ENCODE peak calls at places on chromosomes 11 and 22, in nine cellular contexts. J is endothelial cell of umbilical vein, E is A549, L is K562, V is H1, K is HCT116, Y is SK-N-SH, A is GM12878, W is HepG2. N is an unnamed sample.

GRCh38 chr11:131042711-131043110 is 126.4 kb upstream of the SNX19 start:
- DNase-seq in E (no peak), K (no peak), L (no peak), J (no peak), W (no peak), V (no peak), Y (no peak), A (no peak), N (no peak)

GRCh38 chr11:66172146-66172545 is 96.3 kb upstream of the RAB1B start:
- DNase-seq in A (no peak), V (no peak), J (no peak), Y (no peak), W (no peak), E (no peak), K (peak), L (no peak), N (no peak)

GRCh38 chr22:38704568-38705234 is 1.0 kb upstream of the GTPBP1 start:
- DNase-seq in A (no peak), L (no peak), E (no peak), K (no peak), W (peak), Y (no peak), V (no peak), J (peak), N (no peak)

GRCh38 chr11:82195251-82195650 is 538.4 kb downstream of the FAM181B start:
- DNase-seq in Y (no peak), A (no peak), J (no peak), K (no peak), W (no peak), L (no peak), E (no peak), V (no peak), N (no peak)

GRCh38 chr22:39710380-39711117 is 140.0 kb downstream of the CACNA1I start:
- DNase-seq in A (no peak), L (no peak), E (no peak), V (no peak), Y (no peak), J (no peak), W (no peak), K (no peak), N (no peak)

GRCh38 chr22:50326225-50326958 is 420 bp downstream of the DENND6B start:
- DNase-seq in J (no peak), L (no peak), A (no peak), K (no peak), Y (peak), W (no peak), V (no peak), E (no peak), N (no peak)

GRCh38 chr11:118596226-118596625 is 11.2 kb upstream of the PHLDB1 start:
- DNase-seq in E (no peak), K (no peak), L (no peak), Y (peak), A (no peak), V (no peak), W (no peak), J (no peak), N (peak)

GRCh38 chr11:122285444-122285843 is 169.4 kb upstream of the BLID start:
- DNase-seq in J (no peak), A (no peak), W (no peak), V (no peak), L (no peak), E (no peak), Y (peak), K (no peak), N (no peak)

GRCh38 chr11:74090701-74091100 is 80.1 kb downstream of the C2CD3 start:
- DNase-seq in W (peak), Y (no peak), K (no peak), J (no peak), E (no peak), V (no peak), A (no peak), L (peak), N (peak)

GRCh38 chr11:45926001-45926401 is 3.5 kb downstream of the LARGE2 start:
- DNase-seq in K (no peak), E (no peak), W (no peak), V (no peak), L (no peak), J (no peak), Y (no peak), A (no peak), N (no peak)

GRCh38 chr11:121372671-121373429 is 79.3 kb upstream of the SORL1 start:
- DNase-seq in V (no peak), J (no peak), A (peak), W (no peak), Y (no peak), L (no peak), E (no peak), K (no peak), N (peak)

GRCh38 chr11:14095882-14096281 is 133.4 kb downstream of the SPON1 start:
- DNase-seq in Y (no peak), W (no peak), L (no peak), A (no peak), J (no peak), E (no peak), K (no peak), V (no peak), N (no peak)

GRCh38 chr11:82004537-82005213 is 729.0 kb downstream of the FAM181B start:
- DNase-seq in A (no peak), E (no peak), W (no peak), V (no peak), K (no peak), L (no peak), J (no peak), Y (no peak), N (no peak)

GRCh38 chr11:17972987-17973386 is 39.9 kb downstream of the SERGEF start:
- DNase-seq in J (peak), E (peak), A (no peak), K (peak), Y (peak), L (peak), W (peak), V (peak), N (peak)

GRCh38 chr11:60159868-60160267 is 23.0 kb downstream of the MS4A6A start:
- DNase-seq in J (peak), W (no peak), A (no peak), L (no peak), Y (no peak), V (no peak), K (no peak), E (no peak), N (no peak)

DNA sequence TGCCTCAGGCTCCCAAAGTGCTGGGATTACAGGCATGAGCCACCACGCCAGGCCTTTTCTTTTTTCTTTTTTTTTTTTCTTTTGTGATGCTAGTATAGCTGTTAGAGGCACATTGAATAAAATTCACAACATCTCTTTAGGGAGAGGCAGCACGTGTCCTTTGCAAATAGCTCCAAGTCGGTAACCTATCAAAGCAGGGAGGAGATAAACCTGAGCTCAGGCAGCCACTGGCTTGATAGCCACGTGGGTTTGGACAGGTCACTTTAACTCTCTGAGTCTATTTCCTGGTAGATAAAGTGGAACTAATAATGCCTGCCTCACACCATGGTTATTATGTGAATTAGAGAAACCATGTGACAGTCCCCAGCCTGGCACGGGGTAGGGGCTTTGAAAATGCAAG is 43.1 kb upstream of the ATXN10 start:
- DNase-seq in J (no peak), Y (no peak), V (no peak), L (no peak), K (no peak), A (no peak), E (no peak), W (no peak), N (no peak)
- TF ChIP-seq MAX in J (no peak), Y (no peak), V (peak), L (no peak), K (no peak), A (no peak), E (no peak), W (peak), N (peak)

GRCh38 chr11:92769125-92769524 is 200.3 kb upstream of the MTNR1B start:
- DNase-seq in K (no peak), E (no peak), W (no peak), A (no peak), L (no peak), Y (no peak), V (no peak), J (no peak), N (no peak)

GRCh38 chr11:92767416-92767815 is 202.0 kb upstream of the MTNR1B start:
- DNase-seq in K (no peak), J (no peak), V (no peak), A (no peak), Y (no peak), W (no peak), E (no peak), L (no peak), N (no peak)

GRCh38 chr11:92764128-92764527 is 205.3 kb upstream of the MTNR1B start:
- DNase-seq in E (no peak), L (no peak), K (no peak), V (no peak), J (no peak), Y (no peak), A (no peak), W (no peak), N (no peak)

GRCh38 chr11:92765418-92765817 is 204.0 kb upstream of the MTNR1B start:
- DNase-seq in E (no peak), W (no peak), J (no peak), K (no peak), A (no peak), Y (peak), V (no peak), L (no peak), N (no peak)

DNA sequence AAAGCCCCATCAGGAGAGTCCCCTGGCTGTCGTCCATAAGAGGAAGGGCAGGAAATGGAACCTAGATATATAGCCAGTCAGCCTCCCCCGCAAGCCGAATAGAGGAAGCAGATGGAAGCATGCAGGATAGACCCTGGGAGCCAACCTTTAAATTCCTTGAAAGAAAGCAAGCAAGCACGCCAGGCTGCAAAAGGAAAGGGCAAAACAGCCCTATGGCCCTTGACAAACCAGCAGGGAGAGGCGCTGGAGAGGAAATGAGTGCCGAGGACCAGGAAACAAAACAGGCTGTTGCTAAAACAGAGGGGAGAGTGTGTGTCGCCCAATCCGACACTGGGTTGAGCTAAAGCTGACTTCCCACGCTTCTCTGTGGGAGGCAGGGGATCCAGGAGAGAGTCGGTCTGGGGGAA is 203.5 kb upstream of the MTNR1B start:
- DNase-seq in W (no peak), K (no peak), A (no peak), Y (peak), V (no peak), J (peak), L (no peak), E (no peak), N (peak)
- H3K4me3 ChIP-seq in W (no peak), K (no peak), A (no peak), Y (no peak), V (no peak), J (no peak), L (no peak), E (no peak), N (no peak)

DNA sequence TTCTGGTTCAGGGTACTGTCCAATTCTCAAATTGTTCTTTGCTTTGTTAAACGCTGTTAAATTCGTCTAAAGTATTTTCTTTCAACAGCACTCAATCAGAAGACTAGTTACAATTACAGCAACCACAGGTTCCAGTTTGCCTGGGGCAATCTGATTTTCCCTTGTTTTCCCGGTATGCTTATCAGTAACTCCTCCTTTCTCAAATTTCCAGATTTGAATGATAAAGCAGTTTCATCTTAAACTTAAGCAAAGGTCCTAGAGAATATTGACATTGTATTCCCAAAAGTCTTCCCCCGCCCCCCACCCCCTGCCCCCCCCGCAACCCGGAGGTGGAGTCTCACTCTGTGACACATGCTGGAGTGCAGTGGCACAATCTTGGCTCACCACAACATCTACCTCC is 10.5 kb upstream of the USP28 start:
- DNase-seq in A (no peak), Y (no peak), W (no peak), L (no peak), J (no peak), V (no peak), K (no peak), E (no peak), N (no peak)
- TF ChIP-seq MAX in A (no peak), Y (no peak), W (no peak), L (no peak), J (no peak), V (no peak), K (no peak), E (no peak), N (no peak)

DNA sequence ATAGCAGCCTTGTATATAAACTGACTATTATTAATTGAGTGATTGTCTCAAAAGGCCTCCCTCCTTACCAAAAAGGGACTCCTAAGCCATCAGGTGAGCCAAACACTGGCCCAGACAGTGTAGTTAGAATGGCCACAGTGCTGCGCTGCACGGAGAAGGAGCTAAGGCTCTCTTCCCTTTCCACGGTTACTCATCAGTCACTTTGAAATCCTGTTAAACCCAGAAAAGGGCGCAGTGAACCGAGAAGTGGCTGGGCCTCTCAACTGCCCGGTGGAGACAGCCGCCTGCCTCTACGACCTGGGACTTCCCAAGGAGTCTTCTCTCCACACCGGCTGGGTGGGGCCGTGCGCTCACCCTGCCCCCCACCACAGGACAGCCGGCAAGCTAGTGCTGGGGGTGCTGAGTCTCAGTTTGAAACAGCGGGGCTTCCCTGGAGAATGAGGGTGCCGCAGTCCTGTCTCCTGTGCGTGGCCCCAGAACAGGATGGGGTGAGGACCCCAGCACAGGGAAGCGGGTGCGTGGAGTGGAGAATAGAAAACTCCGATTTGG is 1.3 kb downstream of the MYH9 start:
- DNase-seq in Y (no peak), A (peak), V (no peak), W (no peak), J (peak), L (no peak), K (no peak), E (no peak), N (peak)
- H3K4me3 ChIP-seq in Y (peak), A (peak), V (peak), W (peak), J (peak), L (peak), K (peak), E (peak), N (peak)

GRCh38 chr22:43226368-43226979 is 39.5 kb upstream of the TTLL12 start:
- DNase-seq in V (peak), Y (peak), L (peak), W (peak), J (no peak), E (no peak), A (no peak), K (no peak), N (no peak)
- TF ChIP-seq MAX in V (no peak), Y (no peak), L (no peak), W (no peak), J (no peak), E (no peak), A (no peak), K (no peak), N (no peak)

DNA sequence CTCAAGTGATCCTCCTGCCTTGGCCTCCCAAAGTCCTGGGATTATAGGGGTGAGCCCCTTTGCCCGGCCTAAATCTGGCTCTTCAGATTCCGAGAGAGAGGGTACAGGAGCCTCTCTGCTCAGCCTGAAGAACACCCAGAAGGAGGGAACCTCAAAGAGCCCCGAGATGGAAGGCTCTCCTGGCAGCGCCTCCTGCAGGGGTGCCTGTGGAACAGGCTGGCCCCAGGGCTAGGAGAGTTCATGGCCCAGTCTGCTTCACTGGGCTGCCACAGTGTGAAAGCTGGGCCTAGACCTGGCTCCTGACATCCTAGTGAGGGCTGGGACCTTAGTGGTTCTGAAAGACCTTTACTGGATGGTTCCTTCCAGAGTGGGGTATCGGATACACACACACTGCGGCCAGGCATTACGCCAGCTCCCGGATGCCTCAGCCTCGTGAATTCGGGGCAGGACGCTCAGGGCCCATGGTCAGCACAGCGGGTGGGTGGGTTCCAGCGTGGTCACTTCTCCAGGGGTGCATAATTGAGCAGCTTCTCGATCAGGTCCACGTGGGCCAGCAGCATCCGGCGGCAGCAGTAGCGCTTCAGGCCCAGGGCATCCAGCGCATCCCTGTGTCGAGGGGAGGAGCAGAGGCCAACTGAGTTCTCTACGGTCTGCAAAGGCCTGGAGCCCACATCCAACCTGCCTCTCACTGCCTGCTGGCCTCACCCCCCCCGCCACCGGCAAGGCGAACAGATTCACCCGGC is 2.3 kb downstream of the POLR2L start:
- DNase-seq in V (no peak), K (no peak), E (no peak), W (no peak), A (no peak), Y (peak), J (no peak), L (peak), N (no peak)
- H3K4me3 ChIP-seq in V (no peak), K (peak), E (peak), W (peak), A (no peak), Y (no peak), J (no peak), L (peak), N (no peak)

GRCh38 chr22:27809700-27810365 is 8.3 kb upstream of the MN1 start:
- DNase-seq in E (no peak), W (no peak), K (no peak), A (no peak), L (no peak), Y (no peak), V (no peak), J (peak), N (no peak)
- TF ChIP-seq MAX in E (no peak), W (no peak), K (no peak), A (no peak), L (no peak), Y (no peak), V (no peak), J (no peak), N (no peak)